ENCODE peak calls at places on chromosomes 1 and 21, in five cellular contexts. X is stimulated activated CD8-positive, alpha-beta memory T cell treated with anti-CD3 and anti-CD28 coated beads, Interleukin-12 subunit alpha, Interleukin-12 subunit beta, amount 100 ng/mL, for 4 hours; I is lower leg skin; R is pons; Z is endothelial cell. D is an unnamed sample.

GRCh38 chr1:23751050-23751814 is 8.0 kb downstream of the ELOA start:
- DNase-seq in X (no peak), I (no peak), R (peak), Z (peak), D (no peak)

GRCh38 chr1:207818971-207819451 is 67.2 kb downstream of the CD46 start:
- DNase-seq in X (no peak), I (no peak), R (no peak), Z (no peak), D (peak)

GRCh38 chr1:200724064-200724463 is 14.6 kb upstream of the CAMSAP2 start:
- DNase-seq in X (no peak), I (no peak), R (peak), Z (no peak), D (no peak)

GRCh38 chr1:18198240-18198639 is 90.6 kb downstream of the IGSF21 start:
- DNase-seq in X (no peak), I (no peak), R (no peak), Z (no peak), D (no peak)

GRCh38 chr1:100354971-100355394 is 2.7 kb downstream of the CDC14A start:
- DNase-seq in X (no peak), I (no peak), R (peak), Z (no peak), D (no peak)

GRCh38 chr1:212037900-212038299 is 2.4 kb downstream of the DTL start:
- DNase-seq in X (no peak), I (no peak), R (no peak), Z (no peak), D (no peak)

GRCh38 chr1:199029401-199029800 is 390.6 kb downstream of the PTPRC start:
- DNase-seq in X (no peak), I (no peak), R (no peak), Z (no peak), D (no peak)

GRCh38 chr21:37383066-37383465 is 16.5 kb downstream of the DYRK1A start:
- DNase-seq in X (no peak), I (no peak), R (no peak), Z (no peak), D (no peak)

GRCh38 chr1:210296682-210297081 is 32.0 kb upstream of the HHAT start:
- DNase-seq in X (no peak), I (no peak), R (no peak), Z (no peak), D (no peak)

GRCh38 chr1:160779662-160780397 is 16.1 kb upstream of the LY9 start:
- DNase-seq in X (no peak), I (no peak), R (no peak), Z (peak), D (no peak)

GRCh38 chr1:244163861-244164562 is 112.9 kb downstream of the ZBTB18 start:
- DNase-seq in X (no peak), I (no peak), R (no peak), Z (no peak), D (no peak)

GRCh38 chr1:44947060-44947773 is 39.2 kb downstream of the EIF2B3 start:
- DNase-seq in X (no peak), I (no peak), R (peak), Z (no peak), D (no peak)

GRCh38 chr1:59556802-59557548 is 257.8 kb upstream of the HOOK1 start:
- DNase-seq in X (no peak), I (no peak), R (no peak), Z (no peak), D (no peak)

GRCh38 chr1:244065960-244066388 is 14.9 kb downstream of the ZBTB18 start:
- DNase-seq in X (no peak), I (no peak), R (no peak), Z (no peak), D (no peak)

GRCh38 chr1:218494449-218494852 is 149.3 kb downstream of the TGFB2 start:
- DNase-seq in X (no peak), I (no peak), R (no peak), Z (no peak), D (no peak)

GRCh38 chr1:203309115-203309429 is 3.8 kb downstream of the BTG2 start:
- DNase-seq in X (no peak), I (no peak), R (peak), Z (no peak), D (no peak)

GRCh38 chr1:117802546-117803257 is 126.7 kb downstream of the GDAP2 start:
- DNase-seq in X (no peak), I (no peak), R (no peak), Z (no peak), D (no peak)

GRCh38 chr1:170285027-170285426 is 139.3 kb downstream of the NTMT2 start:
- DNase-seq in X (no peak), I (no peak), R (no peak), Z (no peak), D (no peak)

GRCh38 chr1:58358311-58358710 is 188.2 kb downstream of the OMA1 start:
- DNase-seq in X (no peak), I (no peak), R (no peak), Z (no peak), D (no peak)

GRCh38 chr1:61463220-61463619 is 261.7 kb downstream of the TM2D1 start:
- DNase-seq in X (no peak), I (no peak), R (no peak), Z (no peak), D (no peak)

GRCh38 chr1:24414884-24415333 is 693 bp upstream of the NIPAL3 start:
- DNase-seq in X (no peak), I (no peak), R (no peak), Z (no peak), D (no peak)

GRCh38 chr1:207017615-207018559 is 14.7 kb downstream of the C1orf116 start:
- DNase-seq in X (no peak), I (peak), R (peak), Z (no peak), D (no peak)

GRCh38 chr1:15650433-15650832 is 33.2 kb downstream of the DDI2 start:
- DNase-seq in X (no peak), I (no peak), R (no peak), Z (no peak), D (no peak)